ENCODE peak calls at places on chromosomes 3 and 15, in seven cellular contexts. One of them, this sample, is unnamed.

GRCh38 chr15:25240461-25241021 is 198.3 kb downstream of the UBE3A start:
- DNase-seq in neural progenitor cell: no peak
- DNase-seq in H9: no peak
- DNase-seq in NCI-H1105 treated with DMSO at 0.1 percent for 48 hours: no peak
- DNase-seq in NCI-H345: no peak
- DNase-seq in progenitor cell of endocrine pancreas: no peak
- DNase-seq in CD8-positive, alpha-beta memory T cell: peak
- DNase-seq in this sample: no peak

GRCh38 chr15:63374686-63375520 is 6.7 kb downstream of the CA12 start:
- DNase-seq in progenitor cell of endocrine pancreas: no peak
- DNase-seq in NCI-H345: peak
- DNase-seq in neural progenitor cell: no peak
- DNase-seq in CD8-positive, alpha-beta memory T cell: no peak
- DNase-seq in H9: no peak
- DNase-seq in NCI-H1105 treated with DMSO at 0.1 percent for 48 hours: no peak
- DNase-seq in this sample: no peak

GRCh38 chr15:74994685-74995084 is 678 bp upstream of the SCAMP5 start:
- DNase-seq in NCI-H1105 treated with DMSO at 0.1 percent for 48 hours: no peak
- DNase-seq in NCI-H345: no peak
- DNase-seq in CD8-positive, alpha-beta memory T cell: no peak
- DNase-seq in progenitor cell of endocrine pancreas: no peak
- DNase-seq in neural progenitor cell: no peak
- DNase-seq in H9: no peak
- DNase-seq in this sample: no peak

GRCh38 chr3:177201707-177202397 is 4.6 kb upstream of the TBL1XR1 start:
- DNase-seq in progenitor cell of endocrine pancreas: no peak
- DNase-seq in neural progenitor cell: no peak
- DNase-seq in NCI-H1105 treated with DMSO at 0.1 percent for 48 hours: no peak
- DNase-seq in CD8-positive, alpha-beta memory T cell: peak
- DNase-seq in NCI-H345: no peak
- DNase-seq in H9: no peak
- DNase-seq in this sample: no peak

GRCh38 chr3:3127432-3128010 is 781 bp downstream of the TRNT1 start:
- DNase-seq in progenitor cell of endocrine pancreas: no peak
- DNase-seq in neural progenitor cell: peak
- DNase-seq in H9: no peak
- DNase-seq in NCI-H345: no peak
- DNase-seq in CD8-positive, alpha-beta memory T cell: peak
- DNase-seq in NCI-H1105 treated with DMSO at 0.1 percent for 48 hours: no peak
- DNase-seq in this sample: no peak

GRCh38 chr15:69060041-69060481 is 45.6 kb downstream of the NOX5 start:
- DNase-seq in NCI-H1105 treated with DMSO at 0.1 percent for 48 hours: no peak
- DNase-seq in progenitor cell of endocrine pancreas: no peak
- DNase-seq in neural progenitor cell: peak
- DNase-seq in CD8-positive, alpha-beta memory T cell: no peak
- DNase-seq in H9: peak
- DNase-seq in NCI-H345: no peak
- DNase-seq in this sample: no peak

GRCh38 chr3:156605686-156606605 is 51.0 kb upstream of the SSR3 start:
- DNase-seq in neural progenitor cell: peak
- DNase-seq in H9: peak
- DNase-seq in progenitor cell of endocrine pancreas: peak
- DNase-seq in NCI-H345: no peak
- DNase-seq in NCI-H1105 treated with DMSO at 0.1 percent for 48 hours: no peak
- DNase-seq in CD8-positive, alpha-beta memory T cell: no peak
- DNase-seq in this sample: peak

GRCh38 chr3:331881-332280 is 135.3 kb downstream of the CHL1 start:
- DNase-seq in NCI-H345: no peak
- DNase-seq in NCI-H1105 treated with DMSO at 0.1 percent for 48 hours: no peak
- DNase-seq in progenitor cell of endocrine pancreas: no peak
- DNase-seq in CD8-positive, alpha-beta memory T cell: no peak
- DNase-seq in H9: no peak
- DNase-seq in neural progenitor cell: no peak
- DNase-seq in this sample: no peak

GRCh38 chr3:15685927-15686326 is 84.4 kb downstream of the BTD start:
- DNase-seq in neural progenitor cell: no peak
- DNase-seq in NCI-H1105 treated with DMSO at 0.1 percent for 48 hours: no peak
- DNase-seq in progenitor cell of endocrine pancreas: no peak
- DNase-seq in CD8-positive, alpha-beta memory T cell: no peak
- DNase-seq in NCI-H345: no peak
- DNase-seq in H9: no peak
- DNase-seq in this sample: no peak

GRCh38 chr15:83108266-83109219 is 1.1 kb downstream of the TM6SF1 start:
- DNase-seq in NCI-H345: no peak
- DNase-seq in CD8-positive, alpha-beta memory T cell: no peak
- DNase-seq in neural progenitor cell: no peak
- DNase-seq in NCI-H1105 treated with DMSO at 0.1 percent for 48 hours: no peak
- DNase-seq in progenitor cell of endocrine pancreas: no peak
- DNase-seq in H9: no peak
- DNase-seq in this sample: no peak

GRCh38 chr3:7917443-7918151 is 584.0 kb upstream of the LMCD1 start:
- DNase-seq in progenitor cell of endocrine pancreas: no peak
- DNase-seq in NCI-H1105 treated with DMSO at 0.1 percent for 48 hours: no peak
- DNase-seq in neural progenitor cell: no peak
- DNase-seq in CD8-positive, alpha-beta memory T cell: no peak
- DNase-seq in H9: no peak
- DNase-seq in NCI-H345: no peak
- DNase-seq in this sample: no peak

GRCh38 chr3:72462611-72463011 is 385.6 kb downstream of the SHQ1 start:
- DNase-seq in neural progenitor cell: no peak
- DNase-seq in progenitor cell of endocrine pancreas: no peak
- DNase-seq in NCI-H1105 treated with DMSO at 0.1 percent for 48 hours: no peak
- DNase-seq in CD8-positive, alpha-beta memory T cell: no peak
- DNase-seq in H9: no peak
- DNase-seq in NCI-H345: no peak
- DNase-seq in this sample: no peak

GRCh38 chr3:132433121-132433520 is 15.8 kb downstream of the DNAJC13 start:
- DNase-seq in CD8-positive, alpha-beta memory T cell: no peak
- DNase-seq in progenitor cell of endocrine pancreas: no peak
- DNase-seq in H9: no peak
- DNase-seq in NCI-H345: no peak
- DNase-seq in neural progenitor cell: no peak
- DNase-seq in NCI-H1105 treated with DMSO at 0.1 percent for 48 hours: no peak
- DNase-seq in this sample: no peak

GRCh38 chr15:79339588-79340314 is 28.8 kb downstream of the TMED3 start:
- DNase-seq in NCI-H1105 treated with DMSO at 0.1 percent for 48 hours: peak
- DNase-seq in CD8-positive, alpha-beta memory T cell: no peak
- DNase-seq in H9: no peak
- DNase-seq in progenitor cell of endocrine pancreas: no peak
- DNase-seq in neural progenitor cell: peak
- DNase-seq in NCI-H345: no peak
- DNase-seq in this sample: peak

GRCh38 chr15:29870495-29871151 is 48.4 kb upstream of the TJP1 start:
- DNase-seq in H9: no peak
- DNase-seq in NCI-H1105 treated with DMSO at 0.1 percent for 48 hours: no peak
- DNase-seq in neural progenitor cell: peak
- DNase-seq in NCI-H345: peak
- DNase-seq in CD8-positive, alpha-beta memory T cell: no peak
- DNase-seq in progenitor cell of endocrine pancreas: peak
- DNase-seq in this sample: no peak

GRCh38 chr3:30518201-30518864 is 88.1 kb upstream of the TGFBR2 start:
- DNase-seq in H9: no peak
- DNase-seq in neural progenitor cell: no peak
- DNase-seq in NCI-H345: peak
- DNase-seq in CD8-positive, alpha-beta memory T cell: no peak
- DNase-seq in NCI-H1105 treated with DMSO at 0.1 percent for 48 hours: peak
- DNase-seq in progenitor cell of endocrine pancreas: no peak
- DNase-seq in this sample: no peak